ENCODE peak calls at places on chromosomes 4 and X, in six cellular contexts. One of them, this sample, is unnamed. For H3K4me1, the result is how much of the 10 kb centered on the place peaks cover.

GRCh38 chrX:40855411-40855810 is 120.1 kb upstream of the MED14 start:
- DNase-seq in lower lobe of right lung: no peak
- DNase-seq in H9: no peak
- DNase-seq in heart left ventricle: no peak
- DNase-seq in right atrium auricular region: no peak
- DNase-seq in HCT116: no peak
- DNase-seq in this sample: peak

GRCh38 chrX:42934020-42934701 is 156.2 kb upstream of the PPP1R2C start:
- DNase-seq in lower lobe of right lung: no peak
- DNase-seq in H9: no peak
- DNase-seq in heart left ventricle: no peak
- DNase-seq in right atrium auricular region: no peak
- DNase-seq in HCT116: no peak
- DNase-seq in this sample: no peak

GRCh38 chr4:113708250-113708649 is 53.3 kb downstream of the CAMK2D start:
- DNase-seq in lower lobe of right lung: no peak
- DNase-seq in H9: no peak
- DNase-seq in heart left ventricle: no peak
- DNase-seq in right atrium auricular region: no peak
- DNase-seq in HCT116: no peak
- DNase-seq in this sample: peak

GRCh38 chr4:99201687-99202086 is 17.4 kb downstream of the ADH6 start:
- DNase-seq in lower lobe of right lung: no peak
- DNase-seq in H9: no peak
- DNase-seq in heart left ventricle: no peak
- DNase-seq in right atrium auricular region: no peak
- DNase-seq in HCT116: no peak
- DNase-seq in this sample: no peak

GRCh38 chr4:83865417-83866150 is 329.7 kb downstream of the GPAT3 start:
- DNase-seq in lower lobe of right lung: no peak
- DNase-seq in H9: no peak
- DNase-seq in heart left ventricle: no peak
- DNase-seq in right atrium auricular region: no peak
- DNase-seq in HCT116: no peak
- DNase-seq in this sample: peak

GRCh38 chr4:173025131-173025530 is 143.5 kb upstream of the GALNT7 start:
- DNase-seq in lower lobe of right lung: no peak
- DNase-seq in H9: peak
- DNase-seq in heart left ventricle: no peak
- DNase-seq in right atrium auricular region: no peak
- DNase-seq in HCT116: peak
- DNase-seq in this sample: peak

GRCh38 chr4:107870916-107871786 is 46.4 kb downstream of the SGMS2 start:
- DNase-seq in lower lobe of right lung: no peak
- DNase-seq in H9: no peak
- DNase-seq in heart left ventricle: no peak
- DNase-seq in right atrium auricular region: no peak
- DNase-seq in HCT116: no peak
- DNase-seq in this sample: peak

GRCh38 chrX:33336783-33337182 is 125.4 kb upstream of the DMD start:
- DNase-seq in lower lobe of right lung: no peak
- DNase-seq in H9: peak
- DNase-seq in heart left ventricle: no peak
- DNase-seq in right atrium auricular region: no peak
- DNase-seq in HCT116: no peak
- DNase-seq in this sample: no peak

GRCh38 chr4:82402196-82402775 is 28.0 kb downstream of the HNRNPDL start:
- DNase-seq in lower lobe of right lung: no peak
- DNase-seq in H9: no peak
- DNase-seq in heart left ventricle: no peak
- DNase-seq in right atrium auricular region: no peak
- DNase-seq in HCT116: no peak
- DNase-seq in this sample: no peak

GRCh38 chrX:136577562-136577961 is 45.5 kb downstream of the VGLL1 start:
- DNase-seq in lower lobe of right lung: peak
- DNase-seq in H9: peak
- DNase-seq in heart left ventricle: peak
- DNase-seq in right atrium auricular region: peak
- DNase-seq in HCT116: peak
- DNase-seq in this sample: peak

GRCh38 chrX:29652484-29652883 is 562.9 kb upstream of the MAGEB2 start:
- DNase-seq in lower lobe of right lung: no peak
- DNase-seq in H9: no peak
- DNase-seq in heart left ventricle: no peak
- DNase-seq in right atrium auricular region: no peak
- DNase-seq in HCT116: no peak
- DNase-seq in this sample: peak

GRCh38 chr4:6044276-6044675 is 26.0 kb upstream of the C4orf50 start:
- DNase-seq in lower lobe of right lung: no peak
- DNase-seq in H9: no peak
- DNase-seq in heart left ventricle: no peak
- DNase-seq in right atrium auricular region: no peak
- DNase-seq in HCT116: no peak
- DNase-seq in this sample: no peak

GRCh38 chr4:180057198-180057821 is 2185.9 kb upstream of the TENM3 start:
- DNase-seq in lower lobe of right lung: no peak
- DNase-seq in H9: no peak
- DNase-seq in heart left ventricle: no peak
- DNase-seq in right atrium auricular region: no peak
- DNase-seq in HCT116: no peak
- DNase-seq in this sample: no peak

GRCh38 chrX:129984196-129984962 is 1.9 kb downstream of the BCORL1 start:
- DNase-seq in lower lobe of right lung: peak
- DNase-seq in H9: peak
- DNase-seq in heart left ventricle: peak
- DNase-seq in right atrium auricular region: no peak
- DNase-seq in HCT116: no peak
- DNase-seq in this sample: no peak

GRCh38 chr4:139922625-139923024 is 231.4 kb downstream of the MAML3 start:
- DNase-seq in lower lobe of right lung: no peak
- DNase-seq in H9: no peak
- DNase-seq in heart left ventricle: peak
- DNase-seq in right atrium auricular region: no peak
- DNase-seq in HCT116: no peak
- DNase-seq in this sample: peak

GRCh38 chr4:16914208-16914607 is 15.8 kb upstream of the LDB2 start:
- DNase-seq in lower lobe of right lung: no peak
- DNase-seq in H9: peak
- DNase-seq in heart left ventricle: no peak
- DNase-seq in right atrium auricular region: no peak
- DNase-seq in HCT116: no peak
- DNase-seq in this sample: peak

GRCh38 chr4:180675368-180675675 is 1567.9 kb upstream of the TENM3 start:
- DNase-seq in lower lobe of right lung: no peak
- DNase-seq in H9: no peak
- DNase-seq in heart left ventricle: no peak
- DNase-seq in right atrium auricular region: no peak
- DNase-seq in HCT116: no peak
- DNase-seq in this sample: no peak

DNA sequence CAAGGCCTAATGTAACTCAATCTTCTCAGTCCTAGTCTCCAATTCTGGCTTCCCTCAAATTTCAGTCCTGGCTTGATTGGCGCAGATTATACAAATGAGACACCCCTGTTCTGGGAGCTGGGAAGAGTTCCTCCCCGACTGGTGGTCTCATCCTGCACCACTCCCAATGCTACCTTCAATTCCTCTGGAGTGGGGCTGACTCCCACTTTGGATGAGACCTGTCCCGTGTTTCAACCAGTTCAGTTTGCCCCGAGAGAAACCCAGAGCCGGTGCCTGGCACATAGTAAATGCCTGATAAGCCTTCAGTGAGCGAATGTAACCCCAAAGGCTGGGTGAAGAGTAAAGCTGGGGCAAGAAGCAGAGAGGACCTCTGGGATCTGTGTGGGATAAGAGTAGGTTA is 4.0 kb upstream of the SYP start:
- DNase-seq in lower lobe of right lung: no peak
- DNase-seq in H9: no peak
- DNase-seq in heart left ventricle: no peak
- DNase-seq in right atrium auricular region: no peak
- DNase-seq in HCT116: no peak
- DNase-seq in this sample: no peak
- H3K4me1 ChIP-seq in lower lobe of right lung: under half
- H3K4me1 ChIP-seq in H9: under half
- H3K4me1 ChIP-seq in heart left ventricle: under half
- H3K4me1 ChIP-seq in right atrium auricular region: under half
- H3K4me1 ChIP-seq in HCT116: under half
- H3K4me1 ChIP-seq in this sample: under half

GRCh38 chr4:1248262-1249147 is at the start of gene CTBP1:
- DNase-seq in lower lobe of right lung: peak
- DNase-seq in H9: peak
- DNase-seq in heart left ventricle: peak
- DNase-seq in right atrium auricular region: peak
- DNase-seq in HCT116: peak
- DNase-seq in this sample: peak
- H3K4me1 ChIP-seq in lower lobe of right lung: half or more
- H3K4me1 ChIP-seq in H9: under half
- H3K4me1 ChIP-seq in heart left ventricle: under half
- H3K4me1 ChIP-seq in right atrium auricular region: half or more
- H3K4me1 ChIP-seq in HCT116: under half
- H3K4me1 ChIP-seq in this sample: under half

DNA sequence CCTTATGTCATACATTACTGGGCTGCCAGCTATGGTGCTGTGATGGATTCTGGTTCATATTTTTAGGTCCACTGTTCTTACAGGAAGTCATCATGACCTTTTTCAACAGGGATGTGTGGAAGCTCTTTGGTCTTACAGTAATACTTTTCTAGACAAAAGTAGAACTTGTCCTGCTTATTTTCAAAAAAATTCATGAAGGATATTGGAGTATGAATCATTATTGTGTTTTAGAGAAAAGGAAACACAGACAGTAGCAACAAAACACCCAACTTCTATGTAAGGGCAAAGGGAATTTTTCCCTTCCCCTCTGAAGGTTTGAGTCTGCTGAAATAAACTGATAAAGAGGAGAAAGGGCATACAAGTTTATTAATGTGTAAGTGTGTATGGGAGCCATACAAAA is 54.7 kb upstream of the FAM9C start:
- DNase-seq in lower lobe of right lung: no peak
- DNase-seq in H9: no peak
- DNase-seq in heart left ventricle: no peak
- DNase-seq in right atrium auricular region: no peak
- DNase-seq in HCT116: no peak
- DNase-seq in this sample: no peak
- H3K4me1 ChIP-seq in lower lobe of right lung: under half
- H3K4me1 ChIP-seq in H9: under half
- H3K4me1 ChIP-seq in heart left ventricle: under half
- H3K4me1 ChIP-seq in right atrium auricular region: under half
- H3K4me1 ChIP-seq in HCT116: under half
- H3K4me1 ChIP-seq in this sample: under half

GRCh38 chrX:153885208-153885787 is 675 bp downstream of the L1CAM start:
- DNase-seq in lower lobe of right lung: no peak
- DNase-seq in H9: no peak
- DNase-seq in heart left ventricle: no peak
- DNase-seq in right atrium auricular region: no peak
- DNase-seq in HCT116: no peak
- DNase-seq in this sample: no peak
- H3K4me1 ChIP-seq in lower lobe of right lung: under half
- H3K4me1 ChIP-seq in H9: under half
- H3K4me1 ChIP-seq in heart left ventricle: under half
- H3K4me1 ChIP-seq in right atrium auricular region: under half
- H3K4me1 ChIP-seq in HCT116: under half
- H3K4me1 ChIP-seq in this sample: under half

DNA sequence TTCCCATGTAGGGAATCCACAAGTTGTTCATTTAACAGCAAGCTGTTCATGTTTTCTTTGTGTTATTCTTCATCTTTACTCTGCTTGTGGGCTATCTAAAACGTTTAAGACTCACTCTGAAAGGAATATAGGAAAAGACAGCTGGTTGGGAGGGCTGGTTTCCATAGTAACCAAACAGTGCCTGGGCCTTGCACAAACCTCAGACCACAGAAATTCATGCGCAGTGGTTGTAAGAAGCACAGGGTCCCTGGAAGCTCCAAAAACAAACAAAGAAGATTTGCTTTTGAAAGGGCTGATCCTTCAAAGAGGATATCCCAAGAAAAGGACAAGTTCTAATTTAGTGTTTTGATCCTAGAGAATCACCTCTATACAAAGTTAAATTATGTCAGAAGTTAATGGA is 7.8 kb downstream of the SERTM2 start:
- DNase-seq in lower lobe of right lung: no peak
- DNase-seq in H9: no peak
- DNase-seq in heart left ventricle: no peak
- DNase-seq in right atrium auricular region: no peak
- DNase-seq in HCT116: no peak
- DNase-seq in this sample: peak
- H3K4me1 ChIP-seq in lower lobe of right lung: under half
- H3K4me1 ChIP-seq in H9: under half
- H3K4me1 ChIP-seq in heart left ventricle: under half
- H3K4me1 ChIP-seq in right atrium auricular region: under half
- H3K4me1 ChIP-seq in HCT116: under half
- H3K4me1 ChIP-seq in this sample: under half

GRCh38 chr4:57043304-57044251 is 64.9 kb downstream of the POLR2B start:
- DNase-seq in lower lobe of right lung: no peak
- DNase-seq in H9: no peak
- DNase-seq in heart left ventricle: peak
- DNase-seq in right atrium auricular region: no peak
- DNase-seq in HCT116: no peak
- DNase-seq in this sample: peak

GRCh38 chr4:57048590-57049304 is 61.4 kb downstream of the IGFBP7 start:
- DNase-seq in lower lobe of right lung: no peak
- DNase-seq in H9: no peak
- DNase-seq in heart left ventricle: no peak
- DNase-seq in right atrium auricular region: no peak
- DNase-seq in HCT116: no peak
- DNase-seq in this sample: no peak

GRCh38 chr4:57044996-57045395 is 65.2 kb downstream of the IGFBP7 start:
- DNase-seq in lower lobe of right lung: no peak
- DNase-seq in H9: no peak
- DNase-seq in heart left ventricle: no peak
- DNase-seq in right atrium auricular region: no peak
- DNase-seq in HCT116: no peak
- DNase-seq in this sample: peak

GRCh38 chr4:57040510-57040909 is 61.8 kb downstream of the POLR2B start:
- DNase-seq in lower lobe of right lung: no peak
- DNase-seq in H9: no peak
- DNase-seq in heart left ventricle: no peak
- DNase-seq in right atrium auricular region: no peak
- DNase-seq in HCT116: no peak
- DNase-seq in this sample: no peak

DNA sequence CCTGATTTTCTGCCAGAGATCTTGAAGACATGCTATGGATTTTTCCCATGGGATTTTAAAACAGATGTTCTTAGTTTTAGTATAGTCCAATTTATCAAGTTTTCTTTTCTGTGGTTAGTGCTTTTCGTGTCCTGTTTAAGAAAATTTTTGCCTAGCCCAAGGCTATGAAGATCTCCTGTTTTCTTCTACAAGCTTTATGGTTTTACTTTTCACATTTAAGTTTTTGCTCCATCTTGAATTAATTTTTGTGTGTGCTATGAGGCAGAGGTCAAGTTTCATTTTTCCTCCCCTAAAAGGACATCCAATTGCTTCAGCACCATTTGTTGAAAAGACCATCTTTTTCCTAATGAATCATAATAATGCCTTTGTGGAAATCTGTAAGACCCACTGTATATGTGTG is 65.6 kb downstream of the POLR2B start:
- DNase-seq in lower lobe of right lung: no peak
- DNase-seq in H9: no peak
- DNase-seq in heart left ventricle: no peak
- DNase-seq in right atrium auricular region: no peak
- DNase-seq in HCT116: no peak
- DNase-seq in this sample: no peak
- H3K4me1 ChIP-seq in lower lobe of right lung: under half
- H3K4me1 ChIP-seq in H9: under half
- H3K4me1 ChIP-seq in heart left ventricle: half or more
- H3K4me1 ChIP-seq in right atrium auricular region: half or more
- H3K4me1 ChIP-seq in HCT116: under half
- H3K4me1 ChIP-seq in this sample: under half

This sample was measured in astrocyte.